ENCODE peak calls at places on chromosome 14, in four cellular contexts. C, S, U and V are unnamed samples.

GRCh38 chr14:50303744-50304471 is 8.1 kb downstream of the L2HGDH start:
- DNase-seq in S (no peak), U (no peak), C (no peak), V (no peak)

GRCh38 chr14:88289214-88289613 is 33.9 kb downstream of the KCNK10 start:
- DNase-seq in S (no peak), U (no peak), C (no peak), V (no peak)

GRCh38 chr14:100889641-100890040 is 13.9 kb downstream of the RTL1 start:
- DNase-seq in S (no peak), C (no peak), U (no peak), V (peak)

GRCh38 chr14:64210211-64210610 is 84.0 kb downstream of the ESR2 start:
- DNase-seq in S (no peak), C (no peak), U (no peak), V (no peak)

GRCh38 chr14:31934767-31935266 is 142.3 kb upstream of the ARHGAP5 start:
- DNase-seq in S (no peak), U (peak), C (peak), V (peak)

GRCh38 chr14:91164676-91165075 is 50.8 kb downstream of the DGLUCY start:
- DNase-seq in S (no peak), U (no peak), C (no peak), V (no peak)

GRCh38 chr14:105119410-105120025 is 49.1 kb downstream of the JAG2 start:
- DNase-seq in C (no peak), S (peak), U (peak), V (no peak)

GRCh38 chr14:88326352-88327103 is 3.5 kb upstream of the KCNK10 start:
- DNase-seq in C (no peak), S (no peak), U (peak), V (no peak)

GRCh38 chr14:23793532-23793931 is 157.4 kb downstream of the DHRS2 start:
- DNase-seq in C (no peak), S (no peak), U (no peak), V (no peak)

GRCh38 chr14:50816419-50817047 is 14.4 kb downstream of the NIN start:
- DNase-seq in U (no peak), S (no peak), C (no peak), V (no peak)

GRCh38 chr14:101821528-101821927 is 60.0 kb downstream of the PPP2R5C start:
- DNase-seq in S (no peak), U (no peak), C (peak), V (no peak)

GRCh38 chr14:103247169-103247606 is 86.8 kb upstream of the EIF5 start:
- DNase-seq in S (no peak), C (no peak), U (no peak), V (no peak)

GRCh38 chr14:74469548-74470518 is 23.3 kb downstream of the NPC2 start:
- DNase-seq in S (no peak), U (peak), C (no peak), V (no peak)

GRCh38 chr14:105315211-105315721 is 718 bp downstream of the PACS2 start:
- DNase-seq in S (no peak), C (peak), U (peak), V (peak)

GRCh38 chr14:88030079-88030478 is 25.1 kb downstream of the GPR65 start:
- DNase-seq in S (no peak), U (no peak), C (no peak), V (no peak)

GRCh38 chr14:97332591-97332984 is 535.4 kb downstream of the VRK1 start:
- DNase-seq in U (no peak), S (no peak), C (no peak), V (no peak)

GRCh38 chr14:50062438-50063039 is 53.8 kb downstream of the VCPKMT start:
- DNase-seq in S (no peak), U (peak), C (peak), V (peak)

GRCh38 chr14:89270439-89271227 is 146.4 kb downstream of the FOXN3 start:
- DNase-seq in C (no peak), U (no peak), S (no peak), V (peak)

GRCh38 chr14:38255673-38256357 is at the start of gene CLEC14A:
- DNase-seq in U (peak), C (peak), S (no peak), V (no peak)

GRCh38 chr14:59208224-59208814 is 19.9 kb downstream of the DAAM1 start:
- DNase-seq in U (no peak), C (no peak), S (no peak), V (no peak)

GRCh38 chr14:77403798-77404197 is 19.5 kb downstream of the NOXRED1 start:
- DNase-seq in C (no peak), S (no peak), U (no peak), V (no peak)

GRCh38 chr14:102930753-102931579 is 8.5 kb downstream of the AMN start:
- DNase-seq in U (peak), C (no peak), S (no peak), V (peak)

GRCh38 chr14:80428171-80428570 is 216.9 kb upstream of the DIO2 start:
- DNase-seq in U (no peak), S (no peak), C (no peak), V (no peak)

GRCh38 chr14:92549096-92549852 is 35.7 kb downstream of the RIN3 start:
- DNase-seq in S (no peak), C (no peak), U (no peak), V (peak)
- H3K27ac ChIP-seq in S (peak), C (no peak), U (no peak), V (no peak)

GRCh38 chr14:99560946-99561683 is 42.9 kb downstream of the CCDC85C start:
- DNase-seq in S (no peak), U (no peak), C (no peak), V (no peak)
- H3K27ac ChIP-seq in S (peak), U (peak), C (no peak), V (no peak)

DNA sequence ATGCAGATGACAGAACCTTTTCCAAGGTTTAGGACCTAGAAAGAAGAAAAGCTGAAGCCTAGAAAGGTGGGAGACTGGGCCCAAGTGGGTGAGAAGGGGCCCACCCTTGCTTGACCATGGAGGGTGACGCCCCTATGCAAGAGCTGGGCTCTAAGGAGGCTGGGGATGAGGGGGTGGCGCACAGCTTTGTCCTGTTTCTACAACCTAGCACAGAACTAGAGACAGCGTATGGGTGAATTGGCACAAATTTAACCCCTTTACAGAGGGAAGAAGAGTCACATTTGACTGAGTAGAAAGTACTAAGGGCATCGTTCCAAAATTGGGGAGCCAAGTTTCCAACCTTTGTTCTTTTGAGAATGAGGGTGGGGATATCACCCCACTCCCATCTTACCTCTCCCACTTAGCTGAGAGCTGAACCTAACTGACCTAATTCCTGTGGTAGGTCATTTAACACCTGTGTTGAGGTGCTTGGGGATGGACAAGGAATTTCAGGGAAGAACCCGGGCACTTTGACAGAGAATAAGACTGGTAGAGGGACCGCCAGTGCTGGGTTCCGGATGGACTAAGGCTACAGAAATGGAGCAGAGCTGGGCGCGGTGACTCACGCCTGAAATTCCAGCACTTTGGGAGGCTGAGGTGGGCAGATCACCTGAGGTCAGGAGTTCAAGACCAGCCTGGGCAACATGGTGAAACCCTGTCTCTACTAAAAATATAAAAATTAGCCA is 5.3 kb downstream of the NFKBIA start:
- DNase-seq in S (no peak), C (peak), U (peak), V (no peak)
- H3K27ac ChIP-seq in S (peak), C (no peak), U (no peak), V (peak)

GRCh38 chr14:54173782-54174181 is 217.2 kb upstream of the BMP4 start:
- DNase-seq in S (no peak), C (no peak), U (no peak), V (no peak)
- H3K27ac ChIP-seq in S (peak), C (no peak), U (no peak), V (no peak)

GRCh38 chr14:35406811-35407630 is 2.5 kb upstream of the NFKBIA start:
- DNase-seq in S (no peak), U (no peak), C (peak), V (no peak)

GRCh38 chr14:35404496-35405303 is at the start of gene NFKBIA:
- DNase-seq in U (peak), S (no peak), C (peak), V (peak)

GRCh38 chr14:35404246-35404495 is 378 bp downstream of the NFKBIA start:
- DNase-seq in C (no peak), S (no peak), U (no peak), V (no peak)

GRCh38 chr14:35406090-35406489 is 1.5 kb upstream of the NFKBIA start:
- DNase-seq in S (no peak), U (no peak), C (no peak), V (no peak)

DNA sequence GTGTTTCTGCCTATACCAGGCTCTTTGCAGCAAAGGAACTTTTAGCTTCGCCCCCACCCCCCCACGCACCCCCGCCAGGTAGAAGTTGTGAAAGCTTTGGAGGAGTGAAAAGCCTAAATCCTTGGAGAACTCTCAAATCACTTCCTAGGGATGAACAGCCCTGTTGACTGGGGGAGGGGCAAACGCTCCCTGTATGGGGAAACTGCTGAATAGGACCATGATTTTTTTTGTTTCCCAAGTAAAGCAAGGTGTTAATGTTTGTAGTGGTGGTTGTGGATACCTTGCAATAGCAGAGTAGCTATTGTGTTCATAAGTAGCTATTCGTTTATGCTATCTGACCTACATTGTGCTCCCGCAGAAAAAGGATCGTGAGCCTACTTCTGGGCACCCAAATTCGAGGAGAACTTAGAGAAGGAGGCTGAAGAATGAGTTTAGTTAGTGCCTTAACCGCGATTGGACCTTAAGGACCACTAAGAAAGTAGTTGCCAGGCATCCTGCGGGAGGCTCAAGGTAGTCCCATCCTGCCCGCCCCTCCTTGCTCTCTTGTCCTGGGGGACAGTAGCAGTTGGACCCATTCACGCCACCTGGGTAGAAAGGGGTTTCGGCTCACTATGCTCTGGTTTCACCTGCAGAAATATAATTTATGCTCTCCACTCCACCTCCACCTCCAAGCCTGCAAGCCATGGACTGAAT is 901 bp upstream of the NFKBIA start:
- DNase-seq in S (no peak), U (peak), C (no peak), V (peak)
- H3K27ac ChIP-seq in S (peak), U (peak), C (peak), V (peak)

GRCh38 chr14:60622920-60623263 is 26.4 kb downstream of the SIX1 start:
- DNase-seq in U (no peak), C (no peak), S (no peak), V (no peak)
- H3K27ac ChIP-seq in U (no peak), C (no peak), S (no peak), V (no peak)

DNA sequence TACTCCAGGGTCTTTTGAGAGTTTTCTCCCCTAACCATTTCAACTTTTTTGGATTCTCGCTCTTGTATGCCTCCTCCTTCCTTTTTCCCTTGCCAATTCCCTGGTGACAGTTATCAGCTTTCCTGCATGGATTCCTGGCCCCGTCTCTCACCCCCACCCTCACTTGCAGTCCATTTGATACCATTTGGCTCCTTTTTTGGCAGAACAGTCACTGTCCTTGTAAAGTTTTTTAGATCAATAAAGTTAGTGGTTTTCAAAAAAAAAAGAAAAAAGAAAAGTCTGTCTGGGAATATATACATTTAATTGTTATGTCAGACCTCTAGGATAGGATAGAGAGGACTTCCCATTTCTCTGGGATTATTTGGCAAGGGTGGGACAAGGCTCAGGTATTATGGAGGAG is 42.1 kb downstream of the ACTN1 start:
- DNase-seq in S (no peak), C (no peak), U (no peak), V (no peak)
- H3K27ac ChIP-seq in S (peak), C (no peak), U (no peak), V (peak)

GRCh38 chr14:75648066-75648838 is 12.4 kb downstream of the ERG28 start:
- DNase-seq in U (no peak), S (no peak), C (no peak), V (no peak)
- H3K27ac ChIP-seq in U (no peak), S (no peak), C (no peak), V (no peak)

GRCh38 chr14:67653651-67654280 is 20.7 kb downstream of the VTI1B start:
- DNase-seq in C (no peak), U (no peak), S (no peak), V (no peak)
- H3K27ac ChIP-seq in C (no peak), U (no peak), S (no peak), V (no peak)

GRCh38 chr14:93028724-93029076 is 87.0 kb downstream of the ITPK1 start:
- DNase-seq in S (no peak), C (no peak), U (no peak), V (no peak)
- H3K27ac ChIP-seq in S (no peak), C (no peak), U (no peak), V (peak)